ENCODE peak calls at places on chromosomes 7 and 10, in seven cellular contexts. E is HuH-7.5; S is activated T-cell treated with anti-CD3 and anti-CD28 coated beads, Interleukin-2, amount 50 U/mL, for 72 hours; T is psoas muscle; X is cardiac fibroblast; R is SK-N-SH; A is COLO829. F is an unnamed sample.
A peak's percentile ranks its signal among the peaks of the same experiment; 100 is the strongest.

GRCh38 chr7:88922944-88923343 is 127.4 kb upstream of the TEX47 start:
- DNase-seq in A (no peak), E (no peak), R (peak; percentile 24), T (no peak), X (no peak), S (no peak), F (no peak)

GRCh38 chr7:99531354-99531765 is 20.6 kb downstream of the FAM200A start:
- DNase-seq in S (no peak), A (no peak), X (peak; percentile 3), E (no peak), R (no peak), T (no peak), F (no peak)

GRCh38 chr10:132931258-132931657 is 11.1 kb downstream of the CFAP46 start:
- DNase-seq in X (no peak), A (no peak), T (no peak), R (no peak), E (no peak), S (peak; percentile 71), F (no peak)

GRCh38 chr10:97574374-97575100 is 2.0 kb downstream of the ANKRD2 start:
- DNase-seq in E (no peak), X (peak; percentile 78), S (no peak), R (peak; percentile 66), T (peak; percentile 80), A (peak; percentile 91), F (no peak)

GRCh38 chr10:114970515-114970914 is 32.5 kb downstream of the TRUB1 start:
- DNase-seq in E (no peak), A (no peak), R (no peak), T (no peak), X (no peak), S (no peak), F (no peak)

GRCh38 chr7:33420311-33420710 is 290.9 kb downstream of the BBS9 start:
- DNase-seq in X (no peak), S (no peak), A (no peak), T (no peak), R (no peak), E (no peak), F (no peak)

GRCh38 chr10:3977761-3978160 is 192.8 kb upstream of the KLF6 start:
- DNase-seq in T (no peak), R (no peak), A (no peak), E (no peak), X (no peak), S (no peak), F (no peak)

GRCh38 chr7:115099906-115100305 is 178.0 kb downstream of the MDFIC start:
- DNase-seq in X (peak; percentile 81), R (no peak), S (no peak), A (no peak), T (no peak), E (no peak), F (no peak)

GRCh38 chr7:88565401-88565800 is 194.1 kb upstream of the ZNF804B start:
- DNase-seq in A (no peak), E (no peak), R (no peak), T (no peak), S (no peak), X (no peak), F (no peak)

GRCh38 chr10:8369666-8370065 is 315.2 kb downstream of the GATA3 start:
- DNase-seq in T (no peak), R (no peak), S (peak; percentile 27), E (no peak), X (peak; percentile 59), A (no peak), F (no peak)

GRCh38 chr7:130488376-130489139 is 3.3 kb upstream of the MEST start:
- DNase-seq in R (peak; percentile 27), A (no peak), S (no peak), X (peak; percentile 14), T (no peak), E (no peak), F (no peak)

GRCh38 chr10:129533281-129533680 is 66.2 kb downstream of the MGMT start:
- DNase-seq in S (no peak), T (no peak), E (no peak), A (no peak), X (no peak), R (no peak), F (no peak)

GRCh38 chr10:62890395-62890794 is 74.2 kb upstream of the EGR2 start:
- DNase-seq in E (no peak), T (no peak), A (no peak), X (no peak), R (no peak), S (no peak), F (no peak)

GRCh38 chr7:44853391-44853790 is 5.5 kb upstream of the H2AZ2 start:
- DNase-seq in R (no peak), X (no peak), S (peak; percentile 57), T (no peak), E (no peak), A (no peak), F (no peak)

GRCh38 chr7:27245798-27246691 is 3.4 kb downstream of the EVX1 start:
- DNase-seq in S (peak; percentile 40), R (peak; percentile 64), A (no peak), T (no peak), X (no peak), E (no peak), F (no peak)

GRCh38 chr10:111473361-111473760 is 396.5 kb downstream of the ADRA2A start:
- DNase-seq in E (no peak), T (no peak), A (no peak), S (no peak), X (no peak), R (no peak), F (no peak)

GRCh38 chr7:51455086-51455485 is 138.5 kb upstream of the COBL start:
- DNase-seq in T (no peak), A (no peak), E (no peak), R (no peak), S (no peak), X (no peak), F (no peak)

GRCh38 chr7:42217548-42217947 is 19.5 kb downstream of the GLI3 start:
- DNase-seq in S (no peak), X (no peak), R (no peak), A (no peak), E (no peak), T (no peak), F (no peak)

GRCh38 chr7:74289660-74290589 is 718 bp downstream of the CLIP2 start:
- DNase-seq in X (peak; percentile 37), T (peak; percentile 47), S (peak; percentile 32), A (no peak), E (no peak), R (peak; percentile 76), F (peak; percentile 69)

GRCh38 chr10:21205328-21205727 is 308.2 kb upstream of the NEBL start:
- DNase-seq in R (no peak), S (no peak), T (no peak), X (no peak), A (no peak), E (no peak), F (no peak)

GRCh38 chr7:45031829-45032228 is 31.8 kb downstream of the CCM2 start:
- DNase-seq in E (peak; percentile 48), R (no peak), T (no peak), X (no peak), A (no peak), S (no peak), F (no peak)

GRCh38 chr10:47087667-47088066 is 176.4 kb downstream of the PTPN20 start:
- DNase-seq in S (no peak), X (no peak), A (no peak), T (no peak), R (no peak), E (no peak), F (no peak)

GRCh38 chr7:121519548-121520521 is 123.7 kb upstream of the FAM3C start:
- DNase-seq in E (no peak), S (no peak), X (peak; percentile 52), R (no peak), T (peak; percentile 38), A (no peak), F (no peak)

GRCh38 chr10:17226891-17227303 is 1.1 kb upstream of the VIM start:
- DNase-seq in R (no peak), T (no peak), A (peak; percentile 23), E (no peak), S (no peak), X (no peak), F (no peak)

GRCh38 chr10:43056568-43057011 is 20.3 kb upstream of the RET start:
- DNase-seq in R (no peak), A (no peak), S (no peak), X (no peak), T (no peak), E (no peak), F (no peak)

GRCh38 chr7:24730018-24730369 is 27.3 kb downstream of the GSDME start:
- DNase-seq in A (no peak), T (no peak), E (no peak), R (no peak), X (no peak), S (no peak), F (no peak)

GRCh38 chr10:61832866-61833481 is 68.5 kb upstream of the ARID5B start:
- DNase-seq in X (peak; percentile 78), R (no peak), A (no peak), S (no peak), T (no peak), E (no peak), F (no peak)

F was measured in CD8-positive, alpha-beta T cell.